ENCODE peak calls at places on chromosome X, in ten cellular contexts. Y is CD4-positive, alpha-beta memory T cell; L is mucosa of descending colon; T is fibroblast of lung; E is HCT116; O is OCI-LY7; K is mesendoderm; H is CD4-positive, CD25-positive, alpha-beta regulatory T cell; I is left ventricle myocardium inferior; J is heart left ventricle. R is an unnamed sample.

GRCh38 chrX:51461053-51462050 is 35.0 kb downstream of the NUDT11 start:
- DNase-seq in L (peak; percentile 43), J (no peak), E (peak; percentile 7), T (peak; percentile 26), I (no peak), Y (peak; percentile 42), H (peak; percentile 57), O (peak; percentile 47), K (peak; percentile 37), R (no peak)

GRCh38 chrX:67114635-67115034 is 429.2 kb upstream of the AR start:
- DNase-seq in E (no peak), O (no peak), Y (no peak), T (no peak), H (no peak), J (no peak), K (no peak), L (no peak), I (no peak), R (no peak)

GRCh38 chrX:108001218-108001814 is 19.1 kb upstream of the TEX13B start:
- DNase-seq in O (peak; percentile 53), Y (peak; percentile 58), H (peak; percentile 63), L (peak; percentile 21), T (peak; percentile 26), E (peak; percentile 21), I (no peak), J (no peak), K (peak; percentile 39), R (no peak)

GRCh38 chrX:153780678-153781427 is at the start of gene SRPK3:
- DNase-seq in J (peak; percentile 61), K (no peak), T (peak; percentile 27), Y (no peak), E (no peak), I (peak; percentile 33), L (no peak), O (no peak), H (no peak), R (no peak)

GRCh38 chrX:69028006-69028760 is 137.1 kb downstream of the PJA1 start:
- DNase-seq in T (no peak), H (no peak), L (no peak), O (peak; percentile 13), J (no peak), I (no peak), Y (no peak), E (no peak), K (no peak), R (no peak)

GRCh38 chrX:38985375-38985774 is 184.1 kb downstream of the MID1IP1 start:
- DNase-seq in L (no peak), K (peak; percentile 37), J (no peak), H (peak; percentile 30), I (no peak), O (peak; percentile 75), Y (peak; percentile 24), T (no peak), E (no peak), R (no peak)

GRCh38 chrX:44152867-44153266 is 179.7 kb upstream of the NDP start:
- DNase-seq in K (no peak), J (no peak), I (no peak), E (no peak), O (no peak), L (no peak), H (no peak), Y (no peak), T (peak; percentile 7), R (no peak)

GRCh38 chrX:154734101-154734781 is 16.6 kb downstream of the GAB3 start:
- DNase-seq in I (no peak), T (peak; percentile 77), O (no peak), Y (peak; percentile 32), E (no peak), H (peak; percentile 48), K (no peak), L (no peak), J (peak; percentile 58), R (no peak)

GRCh38 chrX:118100091-118100490 is 16.5 kb downstream of the KLHL13 start:
- DNase-seq in H (no peak), Y (no peak), L (no peak), K (no peak), T (no peak), J (no peak), O (no peak), I (no peak), E (no peak), R (no peak)

GRCh38 chrX:54810532-54810931 is 3.0 kb downstream of the MAGED2 start:
- DNase-seq in K (no peak), J (no peak), Y (no peak), H (no peak), O (no peak), T (no peak), I (no peak), L (no peak), E (no peak), R (no peak)
- H3K4me3 ChIP-seq in K (no peak overlapping the region), J (no peak overlapping the region), Y (no peak overlapping the region), H (no peak overlapping the region), O (no peak overlapping the region), T (no peak overlapping the region), I (no peak overlapping the region), L (no peak overlapping the region), E (no peak overlapping the region), R (no peak overlapping the region)

GRCh38 chrX:96568088-96568487 is 116.6 kb upstream of the DIAPH2 start:
- DNase-seq in J (no peak), O (no peak), E (no peak), H (no peak), K (no peak), T (no peak), L (no peak), Y (no peak), I (no peak), R (no peak)

GRCh38 chrX:96569034-96569433 is 115.6 kb upstream of the DIAPH2 start:
- DNase-seq in I (no peak), L (peak; percentile 48), O (no peak), E (no peak), K (no peak), Y (no peak), T (no peak), H (no peak), J (no peak), R (no peak)

GRCh38 chrX:96564595-96564994 is 120.0 kb upstream of the DIAPH2 start:
- DNase-seq in Y (no peak), K (no peak), T (no peak), O (no peak), I (no peak), H (no peak), E (no peak), L (no peak), J (no peak), R (no peak)

GRCh38 chrX:96563663-96564062 is 121.0 kb upstream of the DIAPH2 start:
- DNase-seq in J (no peak), K (no peak), Y (no peak), I (no peak), H (no peak), O (no peak), E (no peak), T (no peak), L (no peak), R (no peak)

GRCh38 chrX:96566856-96567255 is 117.8 kb upstream of the DIAPH2 start:
- DNase-seq in H (no peak), J (no peak), Y (no peak), I (no peak), K (no peak), L (no peak), E (no peak), O (no peak), T (no peak), R (no peak)
- H3K4me1 ChIP-seq in H (no peaks in the 10 kb centered on the region), J (no peaks in the 10 kb centered on the region), Y (no peaks in the 10 kb centered on the region), I (no peaks in the 10 kb centered on the region), K (no peaks in the 10 kb centered on the region), L (no peaks in the 10 kb centered on the region), E (no peaks in the 10 kb centered on the region), O (no peaks in the 10 kb centered on the region), T (no peaks in the 10 kb centered on the region), R (no peaks in the 10 kb centered on the region)

GRCh38 chrX:19673334-19674040 is 158.2 kb upstream of the MAP3K15 start:
- DNase-seq in O (no peak), J (peak; percentile 69), K (peak; percentile 60), E (peak; percentile 82), Y (no peak), L (peak; percentile 36), T (peak; percentile 95), I (peak; percentile 58), H (no peak), R (peak; percentile 77)

GRCh38 chrX:19670321-19670750 is 155.0 kb upstream of the MAP3K15 start:
- DNase-seq in O (no peak), J (no peak), H (no peak), Y (no peak), T (no peak), K (no peak), E (no peak), L (peak; percentile 32), I (no peak), R (no peak)

GRCh38 chrX:19674041-19674769 is 158.9 kb upstream of the MAP3K15 start:
- DNase-seq in K (no peak), O (no peak), T (no peak), H (no peak), E (no peak), L (no peak), Y (no peak), J (no peak), I (no peak), R (no peak)

GRCh38 chrX:19672211-19672814 is 157.0 kb upstream of the MAP3K15 start:
- DNase-seq in L (no peak), E (no peak), J (no peak), H (no peak), I (no peak), T (peak; percentile 20), O (no peak), Y (no peak), K (no peak), R (no peak)

GRCh38 chrX:19670854-19671620 is 155.7 kb upstream of the MAP3K15 start:
- DNase-seq in K (peak; percentile 82), L (peak; percentile 61), H (no peak), Y (no peak), J (no peak), I (peak; percentile 22), T (peak; percentile 84), O (no peak), E (peak; percentile 79), R (no peak)
- H3K4me3 ChIP-seq in K (no peak overlapping the region), L (no peak overlapping the region), H (no peak overlapping the region), Y (no peak overlapping the region), J (peak overlapping the region; percentile 29), I (peak overlapping the region; percentile 41), T (peak overlapping the region; percentile 25), O (no peak overlapping the region), E (peak overlapping the region; percentile 67), R (no peak overlapping the region)

GRCh38 chrX:9953396-9953795 is 13.8 kb upstream of the CLDN34 start:
- DNase-seq in Y (no peak), I (no peak), J (no peak), E (no peak), K (no peak), O (peak; percentile 4), T (no peak), H (no peak), L (no peak), R (no peak)

GRCh38 chrX:9958183-9958582 is 9.0 kb upstream of the CLDN34 start:
- DNase-seq in K (no peak), O (no peak), J (no peak), H (no peak), T (no peak), Y (no peak), E (no peak), L (no peak), I (no peak), R (no peak)

GRCh38 chrX:9952313-9952712 is 14.8 kb upstream of the CLDN34 start:
- DNase-seq in T (no peak), I (no peak), Y (no peak), L (no peak), E (no peak), H (no peak), J (no peak), O (no peak), K (no peak), R (no peak)

GRCh38 chrX:9957743-9958142 is 9.4 kb upstream of the CLDN34 start:
- DNase-seq in K (no peak), I (no peak), T (no peak), H (no peak), O (no peak), Y (no peak), J (no peak), L (no peak), E (no peak), R (no peak)

GRCh38 chrX:9955506-9955905 is 11.7 kb upstream of the CLDN34 start:
- DNase-seq in L (no peak), K (no peak), T (peak; percentile 70), J (no peak), H (no peak), O (no peak), E (no peak), Y (no peak), I (no peak), R (no peak)
- H3K4me1 ChIP-seq in L (no peaks in the 10 kb centered on the region), K (no peaks in the 10 kb centered on the region), T (no peaks in the 10 kb centered on the region), J (no peaks in the 10 kb centered on the region), H (no peaks in the 10 kb centered on the region), O (peaks cover 12% of the 10 kb centered on the region), E (no peaks in the 10 kb centered on the region), Y (no peaks in the 10 kb centered on the region), I (no peaks in the 10 kb centered on the region), R (no peaks in the 10 kb centered on the region)